ENCODE peak calls at places on chromosomes 12 and 14, in four cellular contexts. One of them, this sample, is unnamed.

GRCh38 chr14:103847954-103848719 is 762 bp upstream of the PPP1R13B start:
- DNase-seq in A549: no peak
- DNase-seq in HepG2: peak
- DNase-seq in SK-N-SH: peak
- DNase-seq in this sample: no peak

GRCh38 chr14:66998013-66998412 is 191.2 kb upstream of the GARIN2 start:
- DNase-seq in A549: no peak
- DNase-seq in HepG2: no peak
- DNase-seq in SK-N-SH: no peak
- DNase-seq in this sample: no peak

GRCh38 chr12:130705174-130705880 is 10.8 kb downstream of the RIMBP2 start:
- DNase-seq in A549: no peak
- DNase-seq in HepG2: no peak
- DNase-seq in SK-N-SH: peak
- DNase-seq in this sample: no peak

GRCh38 chr12:100608776-100609175 is 35.3 kb downstream of the GAS2L3 start:
- DNase-seq in A549: no peak
- DNase-seq in HepG2: no peak
- DNase-seq in SK-N-SH: no peak
- DNase-seq in this sample: no peak

GRCh38 chr12:83865431-83865830 is 1047.2 kb downstream of the SLC6A15 start:
- DNase-seq in A549: no peak
- DNase-seq in HepG2: no peak
- DNase-seq in SK-N-SH: no peak
- DNase-seq in this sample: no peak

GRCh38 chr12:90423965-90424364 is 531.0 kb downstream of the CCER1 start:
- DNase-seq in A549: no peak
- DNase-seq in HepG2: no peak
- DNase-seq in SK-N-SH: no peak
- DNase-seq in this sample: no peak

GRCh38 chr12:116278259-116278595 is 734 bp upstream of the MED13L start:
- DNase-seq in A549: peak
- DNase-seq in HepG2: no peak
- DNase-seq in SK-N-SH: no peak
- DNase-seq in this sample: no peak

GRCh38 chr14:35369701-35370191 is 34.8 kb downstream of the NFKBIA start:
- DNase-seq in A549: peak
- DNase-seq in HepG2: no peak
- DNase-seq in SK-N-SH: no peak
- DNase-seq in this sample: no peak

GRCh38 chr12:59182191-59182590 is 261.9 kb upstream of the LRIG3 start:
- DNase-seq in A549: no peak
- DNase-seq in HepG2: no peak
- DNase-seq in SK-N-SH: no peak
- DNase-seq in this sample: no peak

DNA sequence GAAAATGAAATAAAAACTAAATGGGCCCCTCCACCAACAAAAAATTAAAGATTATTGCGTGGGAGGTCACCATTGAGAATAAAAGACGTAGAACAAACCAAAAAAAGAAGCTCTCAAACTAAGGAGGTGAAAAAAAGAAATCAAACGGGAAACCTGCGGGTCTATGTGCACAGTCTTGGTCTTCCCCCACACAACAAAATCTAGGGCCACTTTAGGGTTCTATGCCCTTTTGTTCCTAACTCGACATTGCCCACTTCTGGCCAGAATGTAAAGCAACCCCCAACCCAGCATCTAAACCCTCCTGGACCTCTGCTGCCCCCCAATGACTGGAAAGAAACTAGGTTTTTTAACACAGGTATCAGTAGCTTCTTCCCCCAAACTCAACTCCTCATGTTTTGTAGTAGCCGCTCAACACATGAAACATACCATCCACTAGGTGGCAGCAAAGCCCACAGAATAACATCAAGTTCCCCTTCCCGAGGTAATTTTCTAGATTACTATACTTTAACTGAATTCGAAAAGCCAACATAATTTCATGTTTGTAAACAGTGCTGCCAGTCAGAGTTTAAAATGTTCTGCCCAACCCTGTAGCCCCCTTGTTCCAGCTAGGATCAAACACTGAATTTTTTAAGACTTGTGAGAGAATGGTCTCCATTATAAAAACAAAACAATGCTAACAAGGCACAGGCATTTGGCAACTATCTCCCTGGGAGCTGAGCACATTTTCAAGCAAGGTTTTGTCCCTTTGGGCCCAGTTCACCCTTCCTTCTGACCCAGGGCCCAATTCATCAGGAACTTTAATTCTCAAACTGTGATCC is 18.7 kb downstream of the DAD1 start:
- DNase-seq in A549: peak
- DNase-seq in HepG2: peak
- DNase-seq in SK-N-SH: peak
- DNase-seq in this sample: peak
- TF ChIP-seq PBX3 in A549: no peak
- TF ChIP-seq PBX3 in HepG2: peak
- TF ChIP-seq PBX3 in SK-N-SH: no peak
- TF ChIP-seq PBX3 in this sample: no peak

DNA sequence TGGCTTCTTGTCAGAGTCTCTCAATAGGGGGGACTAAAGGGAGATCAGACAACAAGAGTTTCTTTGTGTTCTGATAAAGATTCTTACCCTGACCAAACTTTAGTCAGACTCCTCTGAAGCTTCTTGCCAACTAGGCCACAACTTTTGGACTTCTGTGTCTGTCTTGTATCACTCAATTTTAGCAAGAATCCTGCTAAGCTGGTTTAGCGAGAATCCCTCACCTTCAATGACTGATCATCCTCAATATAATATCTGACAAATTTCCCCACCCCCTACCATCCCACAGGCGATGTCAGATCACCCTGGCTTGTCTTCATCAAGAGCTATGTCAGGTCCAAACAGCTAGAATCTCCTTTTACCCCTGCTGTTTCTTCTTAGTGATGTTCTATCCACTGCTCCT is 215.2 kb downstream of the RASSF9 start:
- DNase-seq in A549: no peak
- DNase-seq in HepG2: no peak
- DNase-seq in SK-N-SH: no peak
- DNase-seq in this sample: no peak
- TF ChIP-seq PBX3 in A549: no peak
- TF ChIP-seq PBX3 in HepG2: no peak
- TF ChIP-seq PBX3 in SK-N-SH: no peak
- TF ChIP-seq PBX3 in this sample: no peak

GRCh38 chr14:90819734-90820393 is 3.6 kb upstream of the TTC7B start:
- DNase-seq in A549: no peak
- DNase-seq in HepG2: no peak
- DNase-seq in SK-N-SH: no peak
- DNase-seq in this sample: no peak

GRCh38 chr14:90818715-90819114 is 2.5 kb upstream of the TTC7B start:
- DNase-seq in A549: no peak
- DNase-seq in HepG2: no peak
- DNase-seq in SK-N-SH: no peak
- DNase-seq in this sample: no peak

GRCh38 chr14:90815817-90816662 is at the start of gene TTC7B:
- DNase-seq in A549: no peak
- DNase-seq in HepG2: no peak
- DNase-seq in SK-N-SH: peak
- DNase-seq in this sample: no peak

GRCh38 chr14:90816686-90817436 is 631 bp upstream of the TTC7B start:
- DNase-seq in A549: no peak
- DNase-seq in HepG2: no peak
- DNase-seq in SK-N-SH: no peak
- DNase-seq in this sample: no peak

DNA sequence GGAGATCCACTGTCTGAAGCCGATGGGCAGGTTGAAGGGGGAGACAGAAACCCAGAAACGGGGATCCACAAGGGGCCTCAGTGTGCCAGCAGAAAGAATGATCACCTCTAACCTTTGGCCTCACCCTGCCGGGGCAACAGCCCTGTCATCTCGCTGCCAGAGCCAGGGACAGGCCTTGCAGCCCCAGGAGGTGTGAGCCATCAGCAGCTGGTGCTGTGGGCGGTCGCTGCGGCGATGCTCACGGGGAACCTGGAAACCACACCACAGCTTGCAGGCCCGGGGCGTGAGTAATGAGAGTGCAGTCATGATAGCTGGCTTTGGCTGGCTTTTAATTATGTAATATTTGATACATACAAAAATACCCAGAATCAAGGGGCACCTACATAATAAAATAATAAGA is 4.7 kb upstream of the TTC7B start:
- DNase-seq in A549: no peak
- DNase-seq in HepG2: no peak
- DNase-seq in SK-N-SH: no peak
- DNase-seq in this sample: no peak
- TF ChIP-seq PBX3 in A549: no peak
- TF ChIP-seq PBX3 in HepG2: no peak
- TF ChIP-seq PBX3 in SK-N-SH: no peak
- TF ChIP-seq PBX3 in this sample: no peak

DNA sequence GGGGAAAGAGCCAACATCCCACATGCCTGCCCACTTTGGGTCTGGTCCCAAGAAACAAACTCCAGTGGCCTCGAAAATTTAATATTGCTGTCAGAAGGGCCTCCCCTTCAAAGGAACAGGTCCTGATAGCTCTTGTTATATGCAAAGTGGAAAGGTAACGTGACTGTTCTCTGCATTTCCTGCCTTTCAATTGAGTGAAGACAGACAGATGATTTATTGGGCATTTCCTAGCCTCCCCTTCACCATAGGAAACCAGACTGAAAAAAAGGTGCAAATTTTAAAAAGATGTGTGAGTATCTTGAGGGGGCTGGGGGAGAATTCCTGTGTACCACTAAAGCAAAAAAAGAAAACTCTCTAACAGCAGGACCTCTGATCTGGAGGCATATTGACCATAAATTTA is 235.2 kb downstream of the ZFP36L1 start:
- DNase-seq in A549: no peak
- DNase-seq in HepG2: no peak
- DNase-seq in SK-N-SH: no peak
- DNase-seq in this sample: no peak
- TF ChIP-seq PBX3 in A549: no peak
- TF ChIP-seq PBX3 in HepG2: no peak
- TF ChIP-seq PBX3 in SK-N-SH: no peak
- TF ChIP-seq PBX3 in this sample: no peak

GRCh38 chr14:74293621-74294020 is 9.1 kb downstream of the ABCD4 start:
- DNase-seq in A549: no peak
- DNase-seq in HepG2: no peak
- DNase-seq in SK-N-SH: no peak
- DNase-seq in this sample: no peak
- TF ChIP-seq PBX3 in A549: no peak
- TF ChIP-seq PBX3 in HepG2: no peak
- TF ChIP-seq PBX3 in SK-N-SH: no peak
- TF ChIP-seq PBX3 in this sample: no peak

GRCh38 chr12:25184132-25184531 is 10.8 kb downstream of the DNAI7 start:
- DNase-seq in A549: no peak
- DNase-seq in HepG2: no peak
- DNase-seq in SK-N-SH: no peak
- DNase-seq in this sample: no peak
- TF ChIP-seq PBX3 in A549: no peak
- TF ChIP-seq PBX3 in HepG2: no peak
- TF ChIP-seq PBX3 in SK-N-SH: no peak
- TF ChIP-seq PBX3 in this sample: no peak

DNA sequence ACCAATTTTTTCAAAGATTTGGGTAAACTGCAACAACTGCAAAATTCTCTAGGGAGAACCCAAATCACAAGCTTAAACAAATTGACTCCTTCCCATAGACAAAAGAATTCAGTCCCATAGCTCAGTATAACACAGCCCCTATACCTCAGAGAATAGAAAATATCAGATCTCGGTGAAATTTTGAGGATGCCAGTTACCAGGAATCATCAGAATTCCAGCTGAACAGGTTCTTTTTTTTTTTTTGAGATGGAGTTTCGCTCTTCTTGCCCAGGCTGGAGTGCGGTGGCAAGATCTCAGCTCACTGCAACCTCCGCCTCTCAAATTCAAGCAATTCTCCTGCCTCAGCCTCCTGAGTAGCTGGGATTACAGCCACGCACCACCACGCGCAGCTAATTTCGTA is 36.7 kb downstream of the ZFYVE1 start:
- DNase-seq in A549: no peak
- DNase-seq in HepG2: no peak
- DNase-seq in SK-N-SH: no peak
- DNase-seq in this sample: no peak
- TF ChIP-seq PBX3 in A549: no peak
- TF ChIP-seq PBX3 in HepG2: no peak
- TF ChIP-seq PBX3 in SK-N-SH: no peak
- TF ChIP-seq PBX3 in this sample: no peak

This sample was measured in GM12878.